ENCODE peak calls at places on chromosomes 1 and 21, in four cellular contexts. One of them, this sample, is unnamed.
A peak's percentile ranks its signal among the peaks of the same experiment; 100 is the strongest.

GRCh38 chr1:227518876-227519275 is 44.5 kb upstream of the ZNF678 start:
- DNase-seq in heart right ventricle: no peak
- DNase-seq in head of caudate nucleus: no peak
- DNase-seq in astrocyte of the spinal cord: no peak
- DNase-seq in this sample: no peak

GRCh38 chr1:245901037-245901436 is 606.0 kb downstream of the SMYD3 start:
- DNase-seq in head of caudate nucleus: no peak
- DNase-seq in astrocyte of the spinal cord: no peak
- DNase-seq in heart right ventricle: no peak
- DNase-seq in this sample: no peak

GRCh38 chr1:247528812-247529474 is 7.3 kb downstream of the OR2C3 start:
- DNase-seq in head of caudate nucleus: no peak
- DNase-seq in heart right ventricle: no peak
- DNase-seq in astrocyte of the spinal cord: no peak
- DNase-seq in this sample: no peak

GRCh38 chr1:211625040-211625439 is 46.1 kb upstream of the SLC30A1 start:
- DNase-seq in astrocyte of the spinal cord: peak; percentile 28
- DNase-seq in head of caudate nucleus: no peak
- DNase-seq in heart right ventricle: no peak
- DNase-seq in this sample: no peak

GRCh38 chr1:210236840-210237409 is 4.3 kb downstream of the SERTAD4 start:
- DNase-seq in heart right ventricle: peak; percentile 76
- DNase-seq in astrocyte of the spinal cord: peak; percentile 91
- DNase-seq in head of caudate nucleus: peak; percentile 43
- DNase-seq in this sample: peak; percentile 33

GRCh38 chr21:43301424-43302355 is 125.2 kb downstream of the SIK1 start:
- DNase-seq in head of caudate nucleus: no peak
- DNase-seq in astrocyte of the spinal cord: no peak
- DNase-seq in heart right ventricle: no peak
- DNase-seq in this sample: no peak

GRCh38 chr21:19507682-19508260 is 1104.2 kb upstream of the TMPRSS15 start:
- DNase-seq in astrocyte of the spinal cord: no peak
- DNase-seq in heart right ventricle: no peak
- DNase-seq in head of caudate nucleus: no peak
- DNase-seq in this sample: no peak

GRCh38 chr1:229406798-229407197 is 27.1 kb downstream of the ACTA1 start:
- DNase-seq in heart right ventricle: no peak
- DNase-seq in astrocyte of the spinal cord: no peak
- DNase-seq in head of caudate nucleus: no peak
- DNase-seq in this sample: no peak

GRCh38 chr1:206637605-206638004 is 2.3 kb downstream of the DYRK3 start:
- DNase-seq in head of caudate nucleus: no peak
- DNase-seq in astrocyte of the spinal cord: no peak
- DNase-seq in heart right ventricle: no peak
- DNase-seq in this sample: no peak

GRCh38 chr1:33374336-33375105 is 53.6 kb upstream of the A3GALT2 start:
- DNase-seq in head of caudate nucleus: no peak
- DNase-seq in astrocyte of the spinal cord: no peak
- DNase-seq in heart right ventricle: no peak
- DNase-seq in this sample: peak; percentile 87

GRCh38 chr1:244388961-244389360 is 62.7 kb downstream of the ADSS2 start:
- DNase-seq in head of caudate nucleus: no peak
- DNase-seq in astrocyte of the spinal cord: peak; percentile 28
- DNase-seq in heart right ventricle: no peak
- DNase-seq in this sample: peak; percentile 54

GRCh38 chr1:83110156-83110555 is 888.8 kb downstream of the TTLL7 start:
- DNase-seq in head of caudate nucleus: no peak
- DNase-seq in heart right ventricle: no peak
- DNase-seq in astrocyte of the spinal cord: no peak
- DNase-seq in this sample: no peak

GRCh38 chr1:225885336-225885735 is 3.2 kb upstream of the TMEM63A start:
- DNase-seq in astrocyte of the spinal cord: no peak
- DNase-seq in head of caudate nucleus: no peak
- DNase-seq in heart right ventricle: no peak
- DNase-seq in this sample: no peak

GRCh38 chr1:35279555-35279904 is 11.0 kb downstream of the ZMYM4 start:
- DNase-seq in head of caudate nucleus: no peak
- DNase-seq in astrocyte of the spinal cord: no peak
- DNase-seq in heart right ventricle: no peak
- DNase-seq in this sample: no peak

GRCh38 chr1:198408716-198409115 is 131.8 kb downstream of the ATP6V1G3 start:
- DNase-seq in astrocyte of the spinal cord: no peak
- DNase-seq in head of caudate nucleus: no peak
- DNase-seq in heart right ventricle: no peak
- DNase-seq in this sample: no peak

GRCh38 chr21:34762761-34763160 is 94.0 kb downstream of the CLIC6 start:
- DNase-seq in heart right ventricle: no peak
- DNase-seq in astrocyte of the spinal cord: peak; percentile 66
- DNase-seq in head of caudate nucleus: no peak
- DNase-seq in this sample: peak; percentile 35

GRCh38 chr1:32767641-32768040 is 49.5 kb downstream of the YARS1 start:
- DNase-seq in astrocyte of the spinal cord: no peak
- DNase-seq in heart right ventricle: no peak
- DNase-seq in head of caudate nucleus: no peak
- DNase-seq in this sample: no peak

GRCh38 chr21:44878053-44878982 is 4.8 kb upstream of the PTTG1IP start:
- DNase-seq in heart right ventricle: no peak
- DNase-seq in astrocyte of the spinal cord: no peak
- DNase-seq in head of caudate nucleus: no peak
- DNase-seq in this sample: peak; percentile 73

GRCh38 chr1:43531453-43531905 is 796 bp downstream of the PTPRF start:
- DNase-seq in heart right ventricle: no peak
- DNase-seq in head of caudate nucleus: no peak
- DNase-seq in astrocyte of the spinal cord: no peak
- DNase-seq in this sample: no peak

GRCh38 chr21:32494946-32495703 is 82.6 kb downstream of the EVA1C start:
- DNase-seq in astrocyte of the spinal cord: peak; percentile 76
- DNase-seq in head of caudate nucleus: no peak
- DNase-seq in heart right ventricle: no peak
- DNase-seq in this sample: peak; percentile 68

GRCh38 chr1:205144046-205144720 is 22.4 kb upstream of the RBBP5 start:
- DNase-seq in astrocyte of the spinal cord: no peak
- DNase-seq in heart right ventricle: no peak
- DNase-seq in head of caudate nucleus: no peak
- DNase-seq in this sample: no peak